ENCODE peak calls at places on chromosomes 12 and 14, in six cellular contexts. A is cardiac fibroblast, I is uterus, X is neural progenitor cell, D is AG09309, O is pancreas. N is an unnamed sample.

GRCh38 chr12:112466011-112466422 is 47.3 kb downstream of the PTPN11 start:
- DNase-seq in D (no peak), X (no peak), A (no peak), I (no peak), O (no peak), N (no peak)

GRCh38 chr12:11609045-11609444 is 40.4 kb upstream of the ETV6 start:
- DNase-seq in A (no peak), O (no peak), X (no peak), D (no peak), I (no peak), N (no peak)

GRCh38 chr14:62957562-62957961 is 87.7 kb downstream of the KCNH5 start:
- DNase-seq in O (no peak), I (no peak), D (peak), X (no peak), A (peak), N (no peak)

GRCh38 chr14:38078393-38078792 is 129.3 kb upstream of the SSTR1 start:
- DNase-seq in X (no peak), O (no peak), D (no peak), A (no peak), I (peak), N (no peak)

GRCh38 chr12:1933342-1933992 is 15.0 kb upstream of the CACNA2D4 start:
- DNase-seq in D (no peak), I (peak), A (no peak), O (no peak), X (peak), N (no peak)

GRCh38 chr12:85441740-85442139 is 161.7 kb downstream of the ALX1 start:
- DNase-seq in O (no peak), D (no peak), I (no peak), A (peak), X (peak), N (no peak)

GRCh38 chr14:50060871-50061663 is 55.3 kb downstream of the VCPKMT start:
- DNase-seq in X (no peak), I (peak), A (peak), D (peak), O (no peak), N (peak)

GRCh38 chr12:54373619-54374554 is 9.6 kb upstream of the GPR84 start:
- DNase-seq in X (no peak), O (no peak), A (no peak), I (no peak), D (no peak), N (no peak)

GRCh38 chr12:69583203-69583602 is 2.1 kb upstream of the CCT2 start:
- DNase-seq in O (no peak), D (no peak), I (no peak), X (peak), A (peak), N (no peak)

GRCh38 chr14:101953151-101953550 is 11.2 kb upstream of the DYNC1H1 start:
- DNase-seq in X (no peak), A (no peak), I (no peak), O (no peak), D (no peak), N (no peak)

GRCh38 chr14:28676481-28676880 is 90.1 kb upstream of the FOXG1 start:
- DNase-seq in O (no peak), X (no peak), D (no peak), A (no peak), I (no peak), N (no peak)

GRCh38 chr12:41981013-41981412 is 163.7 kb downstream of the GXYLT1 start:
- DNase-seq in X (no peak), I (no peak), A (no peak), D (no peak), O (no peak), N (no peak)

GRCh38 chr14:100662850-100663527 is 63.7 kb upstream of the DLK1 start:
- DNase-seq in X (peak), O (peak), D (no peak), A (peak), I (peak), N (peak)

GRCh38 chr12:3662516-3662915 is 90.4 kb downstream of the CRACR2A start:
- DNase-seq in X (peak), A (no peak), I (no peak), D (no peak), O (no peak), N (no peak)

GRCh38 chr14:102590667-102591099 is 1.8 kb upstream of the RCOR1 start:
- DNase-seq in X (peak), I (peak), D (no peak), O (no peak), A (peak), N (no peak)

GRCh38 chr12:19288603-19289244 is 150.6 kb upstream of the AEBP2 start:
- DNase-seq in A (peak), D (no peak), O (no peak), I (no peak), X (peak), N (no peak)

GRCh38 chr14:55858604-55859003 is 259.6 kb upstream of the PELI2 start:
- DNase-seq in I (no peak), X (no peak), O (no peak), A (no peak), D (no peak), N (no peak)

GRCh38 chr14:103973354-103973753 is 31.0 kb upstream of the RD3L start:
- DNase-seq in A (no peak), D (no peak), I (no peak), O (no peak), X (no peak), N (no peak)

GRCh38 chr14:80211143-80212024 is at the start of gene DIO2:
- DNase-seq in X (peak), I (no peak), A (peak), O (no peak), D (peak), N (no peak)

GRCh38 chr12:2395352-2395977 is 342.7 kb downstream of the CACNA1C start:
- DNase-seq in I (no peak), A (peak), D (no peak), X (peak), O (no peak), N (no peak)

GRCh38 chr12:84701966-84702365 is 210.6 kb downstream of the SLC6A15 start:
- DNase-seq in D (no peak), O (no peak), X (no peak), I (no peak), A (no peak), N (no peak)

GRCh38 chr12:2982361-2982760 is 23.2 kb downstream of the TEAD4 start:
- DNase-seq in X (no peak), O (peak), I (no peak), A (no peak), D (no peak), N (no peak)

GRCh38 chr14:84988391-84988790 is 541.6 kb upstream of the FLRT2 start:
- DNase-seq in D (no peak), X (no peak), I (no peak), O (no peak), A (no peak), N (no peak)

GRCh38 chr12:80033457-80033856 is 65.9 kb upstream of the OTOGL start:
- DNase-seq in A (peak), X (no peak), D (peak), I (peak), O (no peak), N (no peak)

GRCh38 chr12:121676190-121676589 is 6.7 kb upstream of the MORN3 start:
- DNase-seq in X (no peak), A (no peak), O (no peak), D (no peak), I (no peak), N (no peak)

GRCh38 chr12:125988545-125988944 is 923.3 kb downstream of the AACS start:
- DNase-seq in D (no peak), X (no peak), I (no peak), A (no peak), O (no peak), N (no peak)

GRCh38 chr14:24398943-24399801 is at the start of gene NYNRIN:
- DNase-seq in A (no peak), O (no peak), D (no peak), I (peak), X (peak), N (no peak)

GRCh38 chr14:85701763-85702162 is 171.8 kb downstream of the FLRT2 start:
- DNase-seq in O (no peak), I (no peak), D (no peak), A (no peak), X (no peak), N (no peak)

DNA sequence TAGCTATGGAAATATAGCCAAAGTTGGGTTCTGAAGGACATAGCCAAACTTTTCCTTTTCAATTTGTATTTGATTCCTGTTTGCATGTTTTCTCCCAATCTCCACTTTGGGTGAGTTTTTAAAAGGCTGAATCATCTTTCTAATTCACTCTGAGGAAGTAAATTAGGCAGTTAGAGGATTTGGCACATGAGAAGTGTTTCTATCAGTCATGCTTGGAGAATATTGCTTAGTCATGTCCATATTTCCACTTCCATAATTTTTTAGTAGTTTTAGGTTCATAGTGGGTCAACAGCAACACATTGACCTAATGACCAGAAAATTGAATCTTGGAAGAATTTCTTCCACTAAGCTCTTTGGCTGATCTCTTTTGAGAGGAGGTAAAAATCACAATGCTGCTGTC is 21.8 kb downstream of the IRAK3 start:
- DNase-seq in D (no peak), A (peak), X (no peak), I (no peak), O (no peak), N (no peak)
- H3K4me3 ChIP-seq in D (no peak), A (no peak), X (no peak), I (no peak), O (no peak), N (no peak)

GRCh38 chr14:95039993-95040348 is 117.4 kb downstream of the DICER1 start:
- DNase-seq in I (no peak), O (peak), D (no peak), X (no peak), A (no peak), N (no peak)
- TF ChIP-seq CTCF in I (no peak), O (no peak), D (no peak), X (no peak), A (no peak), N (no peak)

GRCh38 chr12:51906452-51907082 is 737 bp upstream of the ACVRL1 start:
- DNase-seq in O (peak), I (no peak), D (no peak), A (peak), X (no peak), N (no peak)
- H3K4me3 ChIP-seq in O (peak), I (peak), D (peak), A (peak), X (peak), N (peak)

DNA sequence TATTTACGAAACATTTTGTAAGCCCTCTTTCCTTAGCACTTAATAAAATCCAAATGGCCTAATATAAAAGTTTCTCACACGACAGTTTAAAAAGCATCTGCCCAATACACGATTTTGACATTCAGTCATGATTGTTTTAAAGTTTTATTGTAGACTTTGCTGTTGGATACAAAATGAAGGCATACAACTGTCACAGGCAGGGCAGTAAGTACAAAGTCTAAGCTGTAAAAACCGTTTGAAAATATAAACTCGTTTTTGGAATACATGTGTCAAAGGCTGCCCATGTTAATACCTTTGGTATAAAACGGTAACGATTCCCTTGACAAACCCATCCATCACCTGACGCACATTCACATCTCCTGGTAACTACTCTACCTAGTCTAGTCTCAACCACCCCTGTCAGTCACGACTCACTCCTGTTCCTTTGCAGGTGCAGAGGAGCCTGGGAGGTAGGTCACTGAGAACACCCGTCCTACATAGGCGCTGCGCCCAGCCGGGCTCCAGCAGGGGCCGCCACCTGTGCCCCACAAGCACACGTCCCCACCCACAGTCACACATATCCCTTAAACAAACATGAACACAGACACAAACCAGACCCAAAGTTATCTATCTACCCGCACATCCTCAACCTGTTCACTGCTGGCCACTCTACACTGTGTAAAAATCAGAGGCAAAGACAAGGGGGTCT is 27.1 kb downstream of the KCTD10 start:
- DNase-seq in O (no peak), D (no peak), I (no peak), X (no peak), A (no peak), N (no peak)
- TF ChIP-seq CTCF in O (no peak), D (no peak), I (no peak), X (no peak), A (no peak), N (no peak)

DNA sequence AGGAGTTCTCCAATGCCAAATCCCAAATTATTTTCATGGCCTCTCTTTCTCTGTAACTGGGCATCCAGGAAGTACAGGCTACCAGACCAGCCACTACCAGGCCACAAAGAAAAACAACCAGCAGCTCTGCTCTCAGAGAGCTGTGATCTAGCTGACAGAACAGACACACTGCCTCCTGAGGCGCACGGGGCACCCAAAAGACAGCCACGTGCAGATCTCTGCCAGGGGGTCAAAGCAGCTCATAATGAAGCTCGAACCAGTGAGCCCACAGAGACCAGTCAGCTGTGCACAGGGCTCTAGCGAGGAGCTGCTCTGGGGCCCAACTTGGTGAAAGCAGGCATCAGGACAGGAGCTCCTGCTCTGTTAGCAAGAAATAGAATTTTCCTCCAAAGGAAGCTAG is 30.4 kb downstream of the ACTN1 start:
- DNase-seq in O (peak), X (no peak), D (no peak), A (no peak), I (no peak), N (no peak)
- H3K4me3 ChIP-seq in O (no peak), X (no peak), D (no peak), A (no peak), I (no peak), N (no peak)

GRCh38 chr14:93183596-93184317 is 940 bp downstream of the MOAP1 start:
- DNase-seq in O (no peak), I (no peak), A (no peak), X (no peak), D (no peak), N (peak)

GRCh38 chr14:93185333-93185688 is 194 bp downstream of the LYSET start:
- DNase-seq in I (no peak), A (no peak), X (no peak), O (no peak), D (no peak), N (no peak)

GRCh38 chr14:93186961-93187360 is 1.8 kb downstream of the LYSET start:
- DNase-seq in X (no peak), I (no peak), D (no peak), A (no peak), O (no peak), N (no peak)

GRCh38 chr14:93186461-93186860 is 1.3 kb downstream of the LYSET start:
- DNase-seq in A (no peak), X (no peak), O (no peak), D (no peak), I (no peak), N (no peak)

GRCh38 chr14:93184391-93185332 is at the start of the genes LYSET and MOAP1:
- DNase-seq in A (peak), X (peak), I (peak), O (peak), D (peak), N (peak)
- TF ChIP-seq CTCF in A (no peak), X (peak), I (peak), O (no peak), D (no peak), N (peak)

N was measured in prostate gland.